ENCODE peak calls at places on chromosomes 4 and X, in four cellular contexts. One of them, this sample, is unnamed.

GRCh38 chr4:88616275-88616996 is 24.2 kb downstream of the HERC3 start:
- DNase-seq in smooth muscle cell of the brain vasculature: no peak
- DNase-seq in GM04504: peak
- DNase-seq in stimulated activated CD4-positive, alpha-beta T cell treated with anti-CD3 and anti-CD28 coated beads, Interleukin-12 subunit alpha, Interleukin-12 subunit beta, amount 100 ng/mL, for 4 hours: no peak
- DNase-seq in this sample: no peak

GRCh38 chr4:13543648-13544555 is at the start of gene NKX3-2:
- DNase-seq in smooth muscle cell of the brain vasculature: no peak
- DNase-seq in stimulated activated CD4-positive, alpha-beta T cell treated with anti-CD3 and anti-CD28 coated beads, Interleukin-12 subunit alpha, Interleukin-12 subunit beta, amount 100 ng/mL, for 4 hours: no peak
- DNase-seq in GM04504: no peak
- DNase-seq in this sample: no peak

GRCh38 chr4:121666091-121666679 is 30.6 kb downstream of the ANXA5 start:
- DNase-seq in smooth muscle cell of the brain vasculature: no peak
- DNase-seq in stimulated activated CD4-positive, alpha-beta T cell treated with anti-CD3 and anti-CD28 coated beads, Interleukin-12 subunit alpha, Interleukin-12 subunit beta, amount 100 ng/mL, for 4 hours: no peak
- DNase-seq in GM04504: peak
- DNase-seq in this sample: no peak

GRCh38 chr4:47686294-47686872 is 151.5 kb downstream of the CORIN start:
- DNase-seq in GM04504: no peak
- DNase-seq in smooth muscle cell of the brain vasculature: peak
- DNase-seq in stimulated activated CD4-positive, alpha-beta T cell treated with anti-CD3 and anti-CD28 coated beads, Interleukin-12 subunit alpha, Interleukin-12 subunit beta, amount 100 ng/mL, for 4 hours: peak
- DNase-seq in this sample: no peak

GRCh38 chr4:151833174-151833573 is 72.4 kb upstream of the GATB start:
- DNase-seq in GM04504: no peak
- DNase-seq in smooth muscle cell of the brain vasculature: no peak
- DNase-seq in stimulated activated CD4-positive, alpha-beta T cell treated with anti-CD3 and anti-CD28 coated beads, Interleukin-12 subunit alpha, Interleukin-12 subunit beta, amount 100 ng/mL, for 4 hours: no peak
- DNase-seq in this sample: no peak

GRCh38 chr4:78749258-78749971 is 26.7 kb upstream of the BMP2K start:
- DNase-seq in stimulated activated CD4-positive, alpha-beta T cell treated with anti-CD3 and anti-CD28 coated beads, Interleukin-12 subunit alpha, Interleukin-12 subunit beta, amount 100 ng/mL, for 4 hours: no peak
- DNase-seq in smooth muscle cell of the brain vasculature: no peak
- DNase-seq in GM04504: no peak
- DNase-seq in this sample: no peak

GRCh38 chr4:17512973-17513665 is 1.2 kb upstream of the QDPR start:
- DNase-seq in smooth muscle cell of the brain vasculature: no peak
- DNase-seq in stimulated activated CD4-positive, alpha-beta T cell treated with anti-CD3 and anti-CD28 coated beads, Interleukin-12 subunit alpha, Interleukin-12 subunit beta, amount 100 ng/mL, for 4 hours: no peak
- DNase-seq in GM04504: no peak
- DNase-seq in this sample: no peak

GRCh38 chr4:77358315-77358928 is 201.4 kb downstream of the CCNG2 start:
- DNase-seq in stimulated activated CD4-positive, alpha-beta T cell treated with anti-CD3 and anti-CD28 coated beads, Interleukin-12 subunit alpha, Interleukin-12 subunit beta, amount 100 ng/mL, for 4 hours: no peak
- DNase-seq in smooth muscle cell of the brain vasculature: no peak
- DNase-seq in GM04504: no peak
- DNase-seq in this sample: peak

GRCh38 chrX:65488496-65488895 is 46.1 kb downstream of the LAS1L start:
- DNase-seq in stimulated activated CD4-positive, alpha-beta T cell treated with anti-CD3 and anti-CD28 coated beads, Interleukin-12 subunit alpha, Interleukin-12 subunit beta, amount 100 ng/mL, for 4 hours: no peak
- DNase-seq in smooth muscle cell of the brain vasculature: no peak
- DNase-seq in GM04504: no peak
- DNase-seq in this sample: no peak

GRCh38 chrX:124475358-124475757 is 129.0 kb downstream of the SH2D1A start:
- DNase-seq in smooth muscle cell of the brain vasculature: no peak
- DNase-seq in stimulated activated CD4-positive, alpha-beta T cell treated with anti-CD3 and anti-CD28 coated beads, Interleukin-12 subunit alpha, Interleukin-12 subunit beta, amount 100 ng/mL, for 4 hours: no peak
- DNase-seq in GM04504: no peak
- DNase-seq in this sample: no peak

GRCh38 chr4:24063771-24064170 is 173.9 kb upstream of the PPARGC1A start:
- DNase-seq in stimulated activated CD4-positive, alpha-beta T cell treated with anti-CD3 and anti-CD28 coated beads, Interleukin-12 subunit alpha, Interleukin-12 subunit beta, amount 100 ng/mL, for 4 hours: no peak
- DNase-seq in smooth muscle cell of the brain vasculature: no peak
- DNase-seq in GM04504: no peak
- DNase-seq in this sample: no peak

GRCh38 chr4:41215155-41215554 is 813 bp upstream of the APBB2 start:
- DNase-seq in GM04504: no peak
- DNase-seq in stimulated activated CD4-positive, alpha-beta T cell treated with anti-CD3 and anti-CD28 coated beads, Interleukin-12 subunit alpha, Interleukin-12 subunit beta, amount 100 ng/mL, for 4 hours: no peak
- DNase-seq in smooth muscle cell of the brain vasculature: no peak
- DNase-seq in this sample: no peak

GRCh38 chr4:157185363-157185762 is 35.2 kb upstream of the GRIA2 start:
- DNase-seq in GM04504: no peak
- DNase-seq in smooth muscle cell of the brain vasculature: no peak
- DNase-seq in stimulated activated CD4-positive, alpha-beta T cell treated with anti-CD3 and anti-CD28 coated beads, Interleukin-12 subunit alpha, Interleukin-12 subunit beta, amount 100 ng/mL, for 4 hours: no peak
- DNase-seq in this sample: peak

GRCh38 chrX:154730271-154730883 is 20.5 kb downstream of the GAB3 start:
- DNase-seq in stimulated activated CD4-positive, alpha-beta T cell treated with anti-CD3 and anti-CD28 coated beads, Interleukin-12 subunit alpha, Interleukin-12 subunit beta, amount 100 ng/mL, for 4 hours: no peak
- DNase-seq in GM04504: no peak
- DNase-seq in smooth muscle cell of the brain vasculature: no peak
- DNase-seq in this sample: no peak

GRCh38 chrX:18434896-18435295 is 9.5 kb downstream of the CDKL5 start:
- DNase-seq in smooth muscle cell of the brain vasculature: no peak
- DNase-seq in stimulated activated CD4-positive, alpha-beta T cell treated with anti-CD3 and anti-CD28 coated beads, Interleukin-12 subunit alpha, Interleukin-12 subunit beta, amount 100 ng/mL, for 4 hours: no peak
- DNase-seq in GM04504: no peak
- DNase-seq in this sample: no peak